ENCODE peak calls at places on chromosomes 7 and 10, in nine cellular contexts. One of them, this sample, is unnamed.
A peak's percentile ranks its signal among the peaks of the same experiment; 100 is the strongest.

GRCh38 chr10:33927347-33927746 is 592.9 kb upstream of the NRP1 start:
- DNase-seq in A549: no peak
- DNase-seq in OCI-LY7: no peak
- DNase-seq in sigmoid colon: no peak
- DNase-seq in left ventricle myocardium inferior: no peak
- DNase-seq in WERI-Rb-1: no peak
- DNase-seq in CD4-positive, alpha-beta memory T cell: no peak
- DNase-seq in cardiac muscle cell: no peak
- DNase-seq in AG04450: no peak
- DNase-seq in this sample: no peak

GRCh38 chr10:103476046-103476768 is 2.8 kb downstream of the CALHM3 start:
- DNase-seq in AG04450: no peak
- DNase-seq in A549: peak; percentile 39
- DNase-seq in CD4-positive, alpha-beta memory T cell: no peak
- DNase-seq in sigmoid colon: no peak
- DNase-seq in cardiac muscle cell: peak; percentile 41
- DNase-seq in OCI-LY7: peak; percentile 73
- DNase-seq in left ventricle myocardium inferior: no peak
- DNase-seq in WERI-Rb-1: peak; percentile 81
- DNase-seq in this sample: no peak

GRCh38 chr7:140060788-140061606 is 1.8 kb downstream of the PARP12 start:
- DNase-seq in CD4-positive, alpha-beta memory T cell: no peak
- DNase-seq in A549: no peak
- DNase-seq in left ventricle myocardium inferior: peak; percentile 69
- DNase-seq in OCI-LY7: no peak
- DNase-seq in sigmoid colon: peak; percentile 74
- DNase-seq in cardiac muscle cell: no peak
- DNase-seq in WERI-Rb-1: no peak
- DNase-seq in AG04450: peak; percentile 44
- DNase-seq in this sample: no peak

GRCh38 chr7:26085771-26086170 is 66.2 kb upstream of the NFE2L3 start:
- DNase-seq in A549: no peak
- DNase-seq in cardiac muscle cell: no peak
- DNase-seq in left ventricle myocardium inferior: no peak
- DNase-seq in CD4-positive, alpha-beta memory T cell: no peak
- DNase-seq in sigmoid colon: no peak
- DNase-seq in WERI-Rb-1: no peak
- DNase-seq in OCI-LY7: no peak
- DNase-seq in AG04450: no peak
- DNase-seq in this sample: no peak

GRCh38 chr7:66776800-66777468 is 36.4 kb downstream of the RABGEF1 start:
- DNase-seq in cardiac muscle cell: no peak
- DNase-seq in left ventricle myocardium inferior: no peak
- DNase-seq in A549: no peak
- DNase-seq in AG04450: no peak
- DNase-seq in WERI-Rb-1: no peak
- DNase-seq in CD4-positive, alpha-beta memory T cell: no peak
- DNase-seq in sigmoid colon: no peak
- DNase-seq in OCI-LY7: no peak
- DNase-seq in this sample: no peak

GRCh38 chr7:137160236-137160635 is 183.3 kb downstream of the PTN start:
- DNase-seq in left ventricle myocardium inferior: no peak
- DNase-seq in AG04450: no peak
- DNase-seq in WERI-Rb-1: no peak
- DNase-seq in sigmoid colon: no peak
- DNase-seq in A549: no peak
- DNase-seq in CD4-positive, alpha-beta memory T cell: no peak
- DNase-seq in OCI-LY7: no peak
- DNase-seq in cardiac muscle cell: no peak
- DNase-seq in this sample: no peak

GRCh38 chr10:113958631-113959382 is 84.9 kb upstream of the ADRB1 start:
- DNase-seq in OCI-LY7: no peak
- DNase-seq in CD4-positive, alpha-beta memory T cell: no peak
- DNase-seq in sigmoid colon: no peak
- DNase-seq in left ventricle myocardium inferior: no peak
- DNase-seq in cardiac muscle cell: no peak
- DNase-seq in WERI-Rb-1: no peak
- DNase-seq in AG04450: peak; percentile 72
- DNase-seq in A549: peak; percentile 90
- DNase-seq in this sample: no peak

GRCh38 chr10:1625731-1626130 is 111.6 kb downstream of the ADARB2 start:
- DNase-seq in AG04450: no peak
- DNase-seq in sigmoid colon: peak; percentile 56
- DNase-seq in left ventricle myocardium inferior: no peak
- DNase-seq in OCI-LY7: no peak
- DNase-seq in A549: no peak
- DNase-seq in CD4-positive, alpha-beta memory T cell: no peak
- DNase-seq in WERI-Rb-1: no peak
- DNase-seq in cardiac muscle cell: no peak
- DNase-seq in this sample: no peak

GRCh38 chr7:116271980-116272886 is 61.9 kb downstream of the TES start:
- DNase-seq in cardiac muscle cell: peak; percentile 34
- DNase-seq in left ventricle myocardium inferior: no peak
- DNase-seq in sigmoid colon: peak; percentile 90
- DNase-seq in AG04450: peak; percentile 93
- DNase-seq in WERI-Rb-1: no peak
- DNase-seq in CD4-positive, alpha-beta memory T cell: no peak
- DNase-seq in OCI-LY7: no peak
- DNase-seq in A549: peak; percentile 93
- DNase-seq in this sample: no peak

GRCh38 chr7:156402255-156402654 is 238.3 kb upstream of the RNF32 start:
- DNase-seq in OCI-LY7: no peak
- DNase-seq in CD4-positive, alpha-beta memory T cell: no peak
- DNase-seq in cardiac muscle cell: no peak
- DNase-seq in sigmoid colon: no peak
- DNase-seq in WERI-Rb-1: no peak
- DNase-seq in AG04450: no peak
- DNase-seq in A549: no peak
- DNase-seq in left ventricle myocardium inferior: no peak
- DNase-seq in this sample: no peak

GRCh38 chr10:48491422-48492139 is 113.3 kb downstream of the ARHGAP22 start:
- DNase-seq in WERI-Rb-1: no peak
- DNase-seq in A549: no peak
- DNase-seq in OCI-LY7: no peak
- DNase-seq in left ventricle myocardium inferior: no peak
- DNase-seq in cardiac muscle cell: no peak
- DNase-seq in sigmoid colon: no peak
- DNase-seq in AG04450: no peak
- DNase-seq in CD4-positive, alpha-beta memory T cell: no peak
- DNase-seq in this sample: no peak

GRCh38 chr7:151251926-151252835 is 3.7 kb upstream of the SMARCD3 start:
- DNase-seq in sigmoid colon: peak; percentile 89
- DNase-seq in OCI-LY7: no peak
- DNase-seq in WERI-Rb-1: peak; percentile 85
- DNase-seq in A549: peak; percentile 67
- DNase-seq in left ventricle myocardium inferior: peak; percentile 86
- DNase-seq in AG04450: peak; percentile 33
- DNase-seq in CD4-positive, alpha-beta memory T cell: no peak
- DNase-seq in cardiac muscle cell: peak; percentile 88
- DNase-seq in this sample: no peak

GRCh38 chr7:40800771-40801170 is 666.0 kb downstream of the SUGCT start:
- DNase-seq in cardiac muscle cell: peak; percentile 33
- DNase-seq in AG04450: no peak
- DNase-seq in WERI-Rb-1: no peak
- DNase-seq in OCI-LY7: no peak
- DNase-seq in CD4-positive, alpha-beta memory T cell: no peak
- DNase-seq in A549: no peak
- DNase-seq in left ventricle myocardium inferior: peak; percentile 21
- DNase-seq in sigmoid colon: no peak
- DNase-seq in this sample: no peak

GRCh38 chr7:40805361-40805760 is 670.6 kb downstream of the SUGCT start:
- DNase-seq in cardiac muscle cell: no peak
- DNase-seq in left ventricle myocardium inferior: no peak
- DNase-seq in CD4-positive, alpha-beta memory T cell: no peak
- DNase-seq in sigmoid colon: no peak
- DNase-seq in OCI-LY7: no peak
- DNase-seq in A549: no peak
- DNase-seq in AG04450: no peak
- DNase-seq in WERI-Rb-1: no peak
- DNase-seq in this sample: no peak

GRCh38 chr7:40808409-40808942 is 673.7 kb downstream of the SUGCT start:
- DNase-seq in cardiac muscle cell: no peak
- DNase-seq in left ventricle myocardium inferior: no peak
- DNase-seq in WERI-Rb-1: no peak
- DNase-seq in sigmoid colon: no peak
- DNase-seq in A549: peak; percentile 5
- DNase-seq in AG04450: peak; percentile 59
- DNase-seq in CD4-positive, alpha-beta memory T cell: no peak
- DNase-seq in OCI-LY7: no peak
- DNase-seq in this sample: no peak

GRCh38 chr7:40802497-40802896 is 667.7 kb downstream of the SUGCT start:
- DNase-seq in CD4-positive, alpha-beta memory T cell: no peak
- DNase-seq in A549: no peak
- DNase-seq in sigmoid colon: no peak
- DNase-seq in cardiac muscle cell: no peak
- DNase-seq in left ventricle myocardium inferior: no peak
- DNase-seq in AG04450: no peak
- DNase-seq in WERI-Rb-1: no peak
- DNase-seq in OCI-LY7: no peak
- DNase-seq in this sample: no peak

GRCh38 chr7:40804477-40805215 is 669.8 kb downstream of the SUGCT start:
- DNase-seq in sigmoid colon: no peak
- DNase-seq in WERI-Rb-1: no peak
- DNase-seq in cardiac muscle cell: no peak
- DNase-seq in A549: no peak
- DNase-seq in OCI-LY7: no peak
- DNase-seq in left ventricle myocardium inferior: no peak
- DNase-seq in CD4-positive, alpha-beta memory T cell: no peak
- DNase-seq in AG04450: no peak
- DNase-seq in this sample: no peak
- H3K27ac ChIP-seq in sigmoid colon: no peak overlapping the region
- H3K27ac ChIP-seq in WERI-Rb-1: no peak overlapping the region
- H3K27ac ChIP-seq in cardiac muscle cell: no peak overlapping the region
- H3K27ac ChIP-seq in A549: no peak overlapping the region
- H3K27ac ChIP-seq in OCI-LY7: no peak overlapping the region
- H3K27ac ChIP-seq in left ventricle myocardium inferior: no peak overlapping the region
- H3K27ac ChIP-seq in CD4-positive, alpha-beta memory T cell: no peak overlapping the region
- H3K27ac ChIP-seq in AG04450: no peak overlapping the region
- H3K27ac ChIP-seq in this sample: no peak overlapping the region

GRCh38 chr10:118566911-118567310 is 28.5 kb downstream of the PRLHR start:
- DNase-seq in AG04450: no peak
- DNase-seq in cardiac muscle cell: no peak
- DNase-seq in CD4-positive, alpha-beta memory T cell: no peak
- DNase-seq in OCI-LY7: no peak
- DNase-seq in sigmoid colon: no peak
- DNase-seq in A549: no peak
- DNase-seq in left ventricle myocardium inferior: no peak
- DNase-seq in WERI-Rb-1: no peak
- DNase-seq in this sample: no peak

GRCh38 chr10:118567701-118568248 is 27.7 kb downstream of the PRLHR start:
- DNase-seq in AG04450: no peak
- DNase-seq in sigmoid colon: no peak
- DNase-seq in left ventricle myocardium inferior: no peak
- DNase-seq in OCI-LY7: no peak
- DNase-seq in CD4-positive, alpha-beta memory T cell: no peak
- DNase-seq in A549: no peak
- DNase-seq in WERI-Rb-1: no peak
- DNase-seq in cardiac muscle cell: no peak
- DNase-seq in this sample: no peak

GRCh38 chr10:118569241-118569881 is 26.1 kb downstream of the PRLHR start:
- DNase-seq in left ventricle myocardium inferior: no peak
- DNase-seq in WERI-Rb-1: no peak
- DNase-seq in cardiac muscle cell: no peak
- DNase-seq in CD4-positive, alpha-beta memory T cell: no peak
- DNase-seq in sigmoid colon: no peak
- DNase-seq in OCI-LY7: no peak
- DNase-seq in A549: no peak
- DNase-seq in AG04450: no peak
- DNase-seq in this sample: no peak

GRCh38 chr10:118569882-118570252 is 25.6 kb downstream of the PRLHR start:
- DNase-seq in CD4-positive, alpha-beta memory T cell: no peak
- DNase-seq in left ventricle myocardium inferior: no peak
- DNase-seq in A549: no peak
- DNase-seq in WERI-Rb-1: no peak
- DNase-seq in sigmoid colon: no peak
- DNase-seq in AG04450: no peak
- DNase-seq in OCI-LY7: no peak
- DNase-seq in cardiac muscle cell: no peak
- DNase-seq in this sample: no peak

DNA sequence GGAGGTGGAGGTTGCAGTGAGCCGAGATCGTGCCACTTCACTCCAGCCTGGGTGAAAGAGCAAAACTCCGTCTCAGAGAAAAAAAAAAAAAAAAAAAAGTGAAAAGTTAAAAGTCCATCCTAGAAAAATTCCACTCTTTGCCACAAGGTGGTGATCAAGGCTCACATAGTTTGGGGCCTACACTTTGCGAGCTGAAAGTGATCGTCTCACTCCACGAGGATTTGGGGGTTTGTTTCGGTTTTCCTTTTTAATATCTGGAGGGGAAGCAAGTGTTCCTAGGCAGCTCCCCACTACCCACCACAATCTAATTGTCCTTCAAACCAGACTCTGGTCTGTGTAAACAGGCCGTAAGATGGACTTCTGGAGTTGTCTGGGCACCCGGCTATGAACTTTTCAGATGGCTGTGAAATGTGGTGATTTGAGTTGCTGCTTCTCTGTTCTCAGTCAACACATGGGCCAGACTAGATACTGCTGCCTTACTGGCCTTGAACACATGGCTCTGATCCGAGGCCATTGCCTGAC is 27.1 kb downstream of the PRLHR start:
- DNase-seq in sigmoid colon: no peak
- DNase-seq in AG04450: peak; percentile 10
- DNase-seq in A549: peak; percentile 56
- DNase-seq in cardiac muscle cell: peak; percentile 73
- DNase-seq in CD4-positive, alpha-beta memory T cell: peak; percentile 69
- DNase-seq in OCI-LY7: peak; percentile 70
- DNase-seq in left ventricle myocardium inferior: no peak
- DNase-seq in WERI-Rb-1: peak; percentile 34
- DNase-seq in this sample: no peak
- H3K4me3 ChIP-seq in sigmoid colon: peak overlapping the region; percentile 26
- H3K4me3 ChIP-seq in AG04450: peak overlapping the region; percentile 35
- H3K4me3 ChIP-seq in A549: no peak overlapping the region
- H3K4me3 ChIP-seq in cardiac muscle cell: no peak overlapping the region
- H3K4me3 ChIP-seq in CD4-positive, alpha-beta memory T cell: no peak overlapping the region
- H3K4me3 ChIP-seq in OCI-LY7: no peak overlapping the region
- H3K4me3 ChIP-seq in left ventricle myocardium inferior: no peak overlapping the region
- H3K4me3 ChIP-seq in WERI-Rb-1: no peak overlapping the region
- H3K4me3 ChIP-seq in this sample: no peak overlapping the region

GRCh38 chr7:18916826-18917225 is 200.6 kb downstream of the TWIST1 start:
- DNase-seq in AG04450: no peak
- DNase-seq in sigmoid colon: no peak
- DNase-seq in A549: no peak
- DNase-seq in OCI-LY7: no peak
- DNase-seq in WERI-Rb-1: no peak
- DNase-seq in CD4-positive, alpha-beta memory T cell: no peak
- DNase-seq in left ventricle myocardium inferior: no peak
- DNase-seq in cardiac muscle cell: no peak
- DNase-seq in this sample: no peak
- H3K9me3 ChIP-seq in AG04450: no peaks in the 10 kb centered on the region
- H3K9me3 ChIP-seq in sigmoid colon: no peaks in the 10 kb centered on the region
- H3K9me3 ChIP-seq in A549: no peaks in the 10 kb centered on the region
- H3K9me3 ChIP-seq in OCI-LY7: no peaks in the 10 kb centered on the region
- H3K9me3 ChIP-seq in WERI-Rb-1: no peaks in the 10 kb centered on the region
- H3K9me3 ChIP-seq in CD4-positive, alpha-beta memory T cell: no peaks in the 10 kb centered on the region
- H3K9me3 ChIP-seq in left ventricle myocardium inferior: peaks cover 6% of the 10 kb centered on the region
- H3K9me3 ChIP-seq in cardiac muscle cell: no peaks in the 10 kb centered on the region
- H3K9me3 ChIP-seq in this sample: peaks cover 2% of the 10 kb centered on the region

DNA sequence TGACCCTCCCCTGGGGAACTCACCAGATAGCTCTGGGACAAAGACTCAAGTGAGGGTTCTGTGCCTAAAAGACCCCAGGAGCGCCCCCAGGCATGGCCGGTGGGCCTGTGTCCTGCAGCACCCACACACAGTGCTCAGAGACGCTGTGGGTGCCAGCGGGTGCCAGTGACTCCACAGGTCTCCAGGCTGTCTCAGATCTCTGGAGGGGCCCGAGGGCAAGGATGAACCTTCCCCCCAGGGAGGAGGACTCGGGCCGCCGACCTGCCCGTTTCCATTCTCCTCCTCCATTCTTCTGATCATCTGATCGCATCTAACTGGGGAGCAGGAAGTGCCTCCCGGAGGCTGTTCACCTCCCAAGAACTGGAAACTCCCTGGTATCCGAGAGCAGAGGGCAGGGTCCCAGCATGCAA is 980 bp downstream of the ADAM8 start:
- DNase-seq in WERI-Rb-1: no peak
- DNase-seq in A549: no peak
- DNase-seq in OCI-LY7: peak; percentile 53
- DNase-seq in sigmoid colon: no peak
- DNase-seq in AG04450: no peak
- DNase-seq in cardiac muscle cell: no peak
- DNase-seq in CD4-positive, alpha-beta memory T cell: no peak
- DNase-seq in left ventricle myocardium inferior: no peak
- DNase-seq in this sample: no peak
- H3K27ac ChIP-seq in WERI-Rb-1: no peak overlapping the region
- H3K27ac ChIP-seq in A549: no peak overlapping the region
- H3K27ac ChIP-seq in OCI-LY7: peak overlapping the region; percentile 45
- H3K27ac ChIP-seq in sigmoid colon: no peak overlapping the region
- H3K27ac ChIP-seq in AG04450: no peak overlapping the region
- H3K27ac ChIP-seq in cardiac muscle cell: no peak overlapping the region
- H3K27ac ChIP-seq in CD4-positive, alpha-beta memory T cell: peak overlapping the region; percentile 99
- H3K27ac ChIP-seq in left ventricle myocardium inferior: no peak overlapping the region
- H3K27ac ChIP-seq in this sample: no peak overlapping the region

This sample was measured in SK-N-MC.